ENCODE peak calls at places on chromosomes 2 and 18, in six cellular contexts. O, X, U, C, K and M are unnamed samples.

GRCh38 chr2:232133078-232133477 is 171.6 kb downstream of the DIS3L2 start:
- DNase-seq in C (no peak), O (no peak), K (no peak), X (peak; percentile 22), U (no peak), M (no peak)

GRCh38 chr2:143504397-143504796 is 375.2 kb downstream of the ARHGAP15 start:
- DNase-seq in C (no peak), X (no peak), U (no peak), O (no peak), K (no peak), M (no peak)

GRCh38 chr2:190344275-190344827 is 962 bp downstream of the INPP1 start:
- DNase-seq in K (no peak), U (no peak), X (no peak), O (no peak), C (peak; percentile 54), M (no peak)

GRCh38 chr2:231297108-231297908 is 98.2 kb upstream of the B3GNT7 start:
- DNase-seq in C (peak; percentile 52), O (peak; percentile 10), X (peak; percentile 74), U (peak; percentile 62), K (peak; percentile 19), M (no peak)

GRCh38 chr2:16048466-16048865 is 108.1 kb downstream of the MYCN start:
- DNase-seq in U (no peak), O (no peak), X (no peak), C (no peak), K (no peak), M (no peak)

GRCh38 chr2:38315707-38316333 is 61.3 kb downstream of the ATL2 start:
- DNase-seq in C (peak; percentile 67), O (peak; percentile 31), X (peak; percentile 63), U (peak; percentile 31), K (peak; percentile 23), M (peak; percentile 5)

GRCh38 chr2:172864182-172864581 is 128.5 kb downstream of the RAPGEF4 start:
- DNase-seq in U (peak; percentile 42), O (peak; percentile 8), K (no peak), X (peak; percentile 61), C (peak; percentile 29), M (no peak)

GRCh38 chr18:68417166-68417776 is 297.6 kb downstream of the TMX3 start:
- DNase-seq in K (no peak), O (no peak), X (peak; percentile 51), C (peak; percentile 35), U (no peak), M (no peak)

GRCh38 chr2:199315299-199316179 is 142.2 kb downstream of the SATB2 start:
- DNase-seq in U (peak; percentile 7), X (peak; percentile 71), O (no peak), K (peak; percentile 78), C (peak; percentile 7), M (no peak)

GRCh38 chr2:241048949-241049343 is 50.5 kb downstream of the SNED1 start:
- DNase-seq in C (no peak), K (no peak), X (no peak), O (no peak), U (no peak), M (no peak)

DNA sequence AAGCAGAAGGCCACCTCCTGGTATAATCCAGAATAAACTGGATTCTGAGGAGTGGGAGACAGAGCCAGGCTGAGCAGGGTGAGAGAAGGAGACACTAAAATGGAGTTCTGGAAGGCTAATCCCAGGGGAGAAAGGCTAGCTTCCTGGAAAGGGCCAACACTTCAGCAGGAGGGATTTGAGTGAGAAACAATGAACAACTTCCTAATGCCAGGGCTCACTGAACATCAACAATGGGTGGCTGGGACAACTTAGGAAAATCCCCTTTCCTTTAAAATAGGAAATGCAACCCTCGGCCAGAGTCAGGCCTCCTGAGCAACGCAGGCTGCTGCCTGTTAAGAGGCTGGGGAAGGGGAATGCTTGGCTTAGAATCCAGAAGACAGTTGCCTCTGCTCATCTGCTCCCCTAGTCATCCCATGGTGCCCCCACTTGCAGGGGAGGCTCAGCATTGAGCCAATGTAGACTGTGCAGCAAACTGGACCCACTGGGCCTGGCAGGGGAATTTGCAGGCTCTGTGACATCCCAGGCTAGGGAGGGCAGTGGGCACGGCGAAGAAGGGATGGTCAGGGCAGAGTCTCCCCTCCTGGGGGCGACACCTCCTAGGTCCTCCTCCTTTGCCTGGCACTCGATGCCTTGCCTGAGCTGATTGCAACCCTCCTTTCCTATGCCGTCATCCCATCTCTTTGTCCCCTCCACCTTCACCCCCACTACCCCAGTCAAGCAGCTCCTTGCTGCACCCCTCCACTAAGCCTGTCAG is 182.6 kb downstream of the TNS1 start:
- DNase-seq in K (no peak), U (no peak), O (no peak), X (no peak), C (peak; percentile 87), M (no peak)
- H3K4me1 ChIP-seq in K (peaks cover 18% of the 10 kb centered on the region), U (peaks cover 6% of the 10 kb centered on the region), O (peaks cover 3% of the 10 kb centered on the region), X (peaks cover 10% of the 10 kb centered on the region), C (peaks cover 36% of the 10 kb centered on the region), M (peaks cover 7% of the 10 kb centered on the region)

GRCh38 chr2:111940333-111940902 is 42.0 kb downstream of the MERTK start:
- DNase-seq in O (no peak), C (no peak), K (no peak), X (no peak), U (no peak), M (no peak)

GRCh38 chr2:111932841-111933291 is 34.5 kb downstream of the MERTK start:
- DNase-seq in C (no peak), X (no peak), U (no peak), K (no peak), O (no peak), M (no peak)

GRCh38 chr2:111941531-111941930 is 43.1 kb downstream of the MERTK start:
- DNase-seq in K (no peak), U (no peak), O (no peak), C (no peak), X (no peak), M (no peak)

GRCh38 chr2:111938392-111938791 is 40.0 kb downstream of the MERTK start:
- DNase-seq in C (peak; percentile 91), O (no peak), U (no peak), X (no peak), K (no peak), M (no peak)
- TF ChIP-seq EZH2 in C (no peak), O (no peak), U (no peak), X (no peak), K (no peak), M (no peak)

DNA sequence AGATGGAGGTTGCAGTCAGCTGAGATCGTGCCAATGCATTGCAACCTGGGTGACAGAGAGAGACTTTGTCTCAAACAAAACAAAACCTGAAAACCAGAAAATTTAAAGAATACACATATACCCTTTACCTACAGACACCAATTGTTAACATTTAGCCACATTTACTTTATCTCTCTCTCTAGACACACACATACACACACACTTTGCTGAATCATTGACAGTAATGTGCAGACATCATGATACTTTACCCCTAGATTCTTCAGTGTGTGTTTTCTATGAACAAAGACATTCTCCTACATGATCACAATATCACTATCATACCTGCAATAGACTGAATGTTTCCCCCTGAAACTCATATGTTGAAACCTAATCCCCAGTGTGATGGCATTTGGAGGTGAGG is 10.2 kb upstream of the CFLAR start:
- DNase-seq in X (no peak), K (no peak), C (no peak), U (no peak), O (no peak), M (no peak)
- H3K27ac ChIP-seq in X (no peak overlapping the region), K (no peak overlapping the region), C (no peak overlapping the region), U (peak overlapping the region; percentile 49), O (no peak overlapping the region), M (no peak overlapping the region)

DNA sequence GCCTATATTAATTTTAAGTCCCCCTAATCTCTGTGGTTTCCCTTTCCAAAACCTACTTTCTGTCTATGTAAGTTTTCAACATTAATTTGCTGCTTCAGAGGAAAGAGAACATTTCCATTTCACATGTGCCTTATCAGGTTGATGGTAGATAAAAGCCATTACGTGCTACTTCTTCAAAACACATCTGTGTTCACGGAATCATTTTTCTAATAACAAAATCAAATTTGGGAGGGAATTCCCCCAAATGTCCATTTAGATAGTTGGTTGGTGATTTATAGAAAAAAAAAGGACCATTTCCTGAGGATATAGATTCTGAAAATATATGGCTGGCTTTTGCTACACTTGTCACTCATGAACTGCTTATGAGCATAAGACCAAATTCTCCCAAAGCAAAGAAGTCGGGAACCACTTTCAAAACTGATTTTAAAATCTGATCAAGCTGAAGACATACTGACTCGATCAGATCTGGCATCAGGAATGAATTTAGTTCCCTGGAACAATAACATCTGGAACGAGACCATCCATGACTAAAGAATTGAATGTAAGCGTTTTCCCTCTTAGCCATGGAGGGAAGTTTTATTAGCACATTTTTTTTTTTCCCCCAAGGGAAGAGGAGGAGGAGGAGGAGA is 8.2 kb downstream of the PTGR3 start:
- DNase-seq in O (no peak), C (no peak), U (no peak), K (no peak), X (no peak), M (no peak)
- H3K4me1 ChIP-seq in O (no peaks in the 10 kb centered on the region), C (peaks cover 33% of the 10 kb centered on the region), U (no peaks in the 10 kb centered on the region), K (peaks cover 16% of the 10 kb centered on the region), X (peaks cover 27% of the 10 kb centered on the region), M (peaks cover 13% of the 10 kb centered on the region)

DNA sequence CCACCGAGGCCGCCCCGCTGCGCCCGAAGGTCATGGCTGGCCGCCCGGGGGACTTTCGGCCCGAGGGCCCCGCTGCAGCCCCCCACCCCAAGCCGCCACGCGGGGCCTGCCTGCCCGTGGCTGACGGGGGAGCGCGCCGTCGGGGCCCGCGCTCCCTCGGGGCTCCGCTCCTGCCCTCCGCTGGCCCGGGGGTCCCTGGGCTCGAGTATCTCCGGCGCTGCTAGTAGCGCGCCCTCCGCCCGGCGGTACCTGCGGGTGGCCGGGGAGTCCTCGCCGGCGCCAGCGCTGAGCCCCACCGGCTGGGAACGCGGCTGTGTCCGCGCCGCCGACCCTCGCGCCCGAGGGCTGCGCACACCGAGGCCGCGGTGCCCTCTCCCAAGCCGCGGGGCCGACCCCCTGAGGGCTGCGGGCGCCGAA is 306 bp downstream of the KCNG3 start:
- DNase-seq in C (no peak), K (no peak), X (no peak), O (no peak), U (no peak), M (no peak)
- TF ChIP-seq EZH2 in C (peak; percentile 83), K (peak; percentile 70), X (no peak), O (no peak), U (no peak), M (peak; percentile 80)

DNA sequence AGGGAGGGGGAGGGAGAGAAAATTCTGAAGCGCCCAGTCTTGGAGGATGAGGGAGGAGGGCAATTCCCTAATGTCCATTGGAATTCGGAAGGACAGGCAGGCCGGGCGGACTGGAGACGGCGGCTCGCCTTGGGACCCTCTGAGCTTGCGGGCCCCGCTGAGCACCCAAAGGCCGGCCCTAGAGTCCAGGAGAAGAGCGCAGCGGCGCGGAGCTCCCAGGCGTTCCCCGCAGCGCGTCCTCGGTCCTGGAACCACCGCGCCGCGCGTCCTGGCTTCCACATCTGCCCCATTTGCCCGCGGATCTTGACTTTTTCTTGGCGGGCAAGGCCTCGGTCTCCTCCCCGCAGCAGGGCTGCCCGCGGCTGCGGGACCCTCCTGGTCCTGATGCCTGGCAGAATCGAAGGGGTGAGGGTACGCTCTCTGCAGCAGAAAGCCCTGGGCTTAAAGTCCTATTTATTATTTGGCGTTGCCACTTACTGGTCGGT is 675 bp upstream of the MLPH start:
- DNase-seq in X (peak; percentile 65), C (no peak), K (no peak), U (no peak), O (no peak), M (no peak)
- H3K27ac ChIP-seq in X (no peak overlapping the region), C (no peak overlapping the region), K (peak overlapping the region; percentile 94), U (no peak overlapping the region), O (no peak overlapping the region), M (no peak overlapping the region)

DNA sequence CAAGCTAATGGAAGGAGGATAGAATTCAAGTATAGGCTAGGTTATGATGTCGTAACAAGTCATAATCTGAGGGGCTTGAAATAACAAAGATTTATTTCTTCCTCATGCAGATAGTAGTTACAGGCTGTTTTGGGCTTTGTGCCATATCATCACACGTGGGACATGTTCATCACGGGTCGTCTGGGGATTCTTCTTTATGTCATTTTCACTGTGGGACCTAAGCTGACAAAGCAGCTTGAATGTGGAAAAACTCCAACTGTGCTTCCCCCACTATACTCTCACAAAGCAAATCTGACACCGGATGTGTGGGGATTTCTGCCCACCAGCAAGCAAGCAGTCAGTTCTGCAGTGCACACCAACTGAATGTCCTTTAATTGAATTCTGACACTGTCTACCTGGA is 124.8 kb downstream of the LTBP1 start:
- DNase-seq in K (no peak), U (no peak), X (no peak), O (no peak), C (no peak), M (no peak)
- H3K4me1 ChIP-seq in K (peaks cover 30% of the 10 kb centered on the region), U (peaks cover 7% of the 10 kb centered on the region), X (peaks cover 48% of the 10 kb centered on the region), O (peaks cover 14% of the 10 kb centered on the region), C (peaks cover 56% of the 10 kb centered on the region), M (peaks cover 49% of the 10 kb centered on the region)